ENCODE peak calls at places on chromosomes 5 and 9, in five cellular contexts. P is endothelial cell, T is mesothelial cell of epicardium, O is AG09319, F is AG04449. M is an unnamed sample.

GRCh38 chr5:65142511-65143011 is 339.2 kb downstream of the ADAMTS6 start:
- DNase-seq in O (no peak), P (no peak), T (no peak), F (peak), M (no peak)

GRCh38 chr9:35904966-35905781 is 828 bp upstream of the HRCT1 start:
- DNase-seq in F (no peak), O (no peak), T (no peak), P (no peak), M (no peak)

GRCh38 chr9:29556317-29556716 is 1983.0 kb upstream of the C9orf72 start:
- DNase-seq in T (no peak), F (no peak), P (no peak), O (no peak), M (no peak)

GRCh38 chr9:83935276-83935890 is 14.2 kb upstream of the KIF27 start:
- DNase-seq in O (peak), F (no peak), P (no peak), T (no peak), M (no peak)

GRCh38 chr5:135423158-135423925 is 23.8 kb downstream of the DCANP1 start:
- DNase-seq in T (no peak), O (no peak), P (no peak), F (no peak), M (no peak)

GRCh38 chr5:87541033-87541432 is 128.3 kb upstream of the CCNH start:
- DNase-seq in P (peak), F (no peak), T (no peak), O (peak), M (no peak)

GRCh38 chr9:71096431-71097108 is 24.9 kb downstream of the TRPM3 start:
- DNase-seq in O (no peak), P (no peak), F (no peak), T (no peak), M (no peak)

GRCh38 chr9:78167356-78167755 is 68.5 kb upstream of the CEP78 start:
- DNase-seq in F (no peak), T (no peak), O (no peak), P (no peak), M (no peak)

GRCh38 chr9:79572891-79573696 is 1.3 kb downstream of the TLE4 start:
- DNase-seq in P (peak), F (no peak), O (no peak), T (peak), M (peak)

GRCh38 chr5:174810796-174811195 is 86.4 kb downstream of the MSX2 start:
- DNase-seq in O (no peak), P (no peak), F (no peak), T (no peak), M (no peak)

GRCh38 chr5:175836741-175837729 is 34.3 kb upstream of the CPLX2 start:
- DNase-seq in O (no peak), T (no peak), F (no peak), P (no peak), M (no peak)

GRCh38 chr5:170184007-170184687 is 48.6 kb upstream of the C5orf58 start:
- DNase-seq in T (peak), O (no peak), P (peak), F (no peak), M (peak)

GRCh38 chr5:24644757-24645156 is at the start of gene CDH10:
- DNase-seq in T (peak), P (peak), O (no peak), F (no peak), M (peak)

GRCh38 chr5:73296772-73297171 is 123.8 kb downstream of the TMEM174 start:
- DNase-seq in F (no peak), P (no peak), O (no peak), T (no peak), M (no peak)

GRCh38 chr5:78430816-78431215 is 70.4 kb downstream of the SCAMP1 start:
- DNase-seq in F (no peak), P (no peak), O (no peak), T (no peak), M (no peak)

DNA sequence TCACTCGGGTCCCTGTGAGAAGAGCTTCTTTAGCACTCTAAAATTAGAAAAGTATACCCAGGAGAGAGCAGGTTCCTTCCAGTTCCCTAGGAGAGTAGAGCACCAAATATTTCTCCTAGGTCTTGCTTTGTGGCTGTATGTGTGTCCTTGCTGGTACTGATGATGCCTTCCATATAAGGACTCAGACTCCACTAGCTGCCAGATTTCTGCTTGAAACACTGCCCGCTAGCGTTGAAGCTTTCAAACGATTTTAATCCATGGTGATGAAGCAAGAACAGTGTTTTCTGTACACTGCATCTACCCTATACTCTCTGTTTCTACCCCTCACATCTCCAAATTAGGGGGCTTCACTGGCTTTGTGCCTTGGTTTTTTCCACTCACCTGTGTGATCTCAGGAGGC is 2.4 kb upstream of the SMC2 start:
- DNase-seq in F (no peak), T (no peak), O (no peak), P (no peak), M (no peak)
- TF ChIP-seq CTCF in F (no peak), T (no peak), O (no peak), P (no peak), M (no peak)

GRCh38 chr5:8993031-8993430 is 552.8 kb downstream of the SEMA5A start:
- DNase-seq in T (no peak), O (no peak), P (no peak), F (no peak), M (no peak)
- TF ChIP-seq CTCF in T (peak), O (peak), P (peak), F (peak), M (peak)

DNA sequence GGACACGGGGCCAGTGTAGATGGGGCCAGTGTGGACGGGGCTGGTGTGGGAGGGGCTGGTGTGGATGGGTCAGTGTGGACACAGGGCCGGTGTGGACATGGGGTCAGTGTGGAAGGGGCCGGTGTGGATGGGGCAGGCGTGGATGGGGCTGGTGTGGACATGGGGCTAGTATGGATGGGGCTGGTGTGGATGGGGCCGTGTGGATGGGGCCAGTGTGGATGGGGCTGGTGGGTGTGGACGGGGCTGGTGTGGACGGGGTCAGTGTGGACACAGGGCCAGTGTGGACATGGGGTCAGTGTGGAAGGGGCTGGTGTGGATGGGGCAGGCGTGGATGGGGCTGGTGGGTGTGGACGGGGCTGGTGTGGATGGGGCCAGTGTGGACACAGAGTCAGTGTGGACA is 23.8 kb downstream of the SLC9A3 start:
- DNase-seq in P (no peak), F (no peak), O (no peak), T (no peak), M (no peak)
- TF ChIP-seq CTCF in P (no peak), F (no peak), O (no peak), T (no peak), M (no peak)

DNA sequence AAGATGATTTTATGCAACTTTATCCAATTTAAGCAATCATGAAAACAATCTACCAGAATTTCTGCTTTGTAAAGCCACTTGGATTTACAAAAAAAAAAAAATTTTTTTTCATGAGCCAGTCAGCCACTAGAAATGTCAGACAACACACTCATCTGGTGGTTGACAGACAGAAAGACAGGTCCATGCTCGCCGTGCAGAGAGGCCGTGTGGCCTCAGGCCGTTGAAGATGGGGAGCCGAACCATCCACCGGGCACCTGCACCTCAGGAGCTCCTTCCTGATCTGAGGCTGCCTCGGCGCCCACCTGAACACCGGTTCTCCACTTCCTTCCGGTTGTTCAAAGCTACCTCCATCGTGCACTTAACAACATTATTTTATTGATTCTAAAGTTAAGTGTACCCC is 138.0 kb upstream of the IRX4 start:
- DNase-seq in F (no peak), P (no peak), O (no peak), T (no peak), M (no peak)
- TF ChIP-seq CTCF in F (no peak), P (no peak), O (no peak), T (no peak), M (no peak)

GRCh38 chr9:34630402-34631154 is 1.7 kb upstream of the ARID3C start:
- DNase-seq in P (no peak), T (no peak), O (no peak), F (no peak), M (no peak)

GRCh38 chr9:34625087-34625486 is 3.8 kb downstream of the ARID3C start:
- DNase-seq in O (no peak), F (no peak), P (no peak), T (no peak), M (no peak)

GRCh38 chr9:34627716-34628655 is 880 bp downstream of the ARID3C start:
- DNase-seq in F (no peak), T (no peak), P (no peak), O (no peak), M (no peak)

GRCh38 chr9:34629492-34629809 is 585 bp upstream of the ARID3C start:
- DNase-seq in O (no peak), F (no peak), P (no peak), T (no peak), M (no peak)

DNA sequence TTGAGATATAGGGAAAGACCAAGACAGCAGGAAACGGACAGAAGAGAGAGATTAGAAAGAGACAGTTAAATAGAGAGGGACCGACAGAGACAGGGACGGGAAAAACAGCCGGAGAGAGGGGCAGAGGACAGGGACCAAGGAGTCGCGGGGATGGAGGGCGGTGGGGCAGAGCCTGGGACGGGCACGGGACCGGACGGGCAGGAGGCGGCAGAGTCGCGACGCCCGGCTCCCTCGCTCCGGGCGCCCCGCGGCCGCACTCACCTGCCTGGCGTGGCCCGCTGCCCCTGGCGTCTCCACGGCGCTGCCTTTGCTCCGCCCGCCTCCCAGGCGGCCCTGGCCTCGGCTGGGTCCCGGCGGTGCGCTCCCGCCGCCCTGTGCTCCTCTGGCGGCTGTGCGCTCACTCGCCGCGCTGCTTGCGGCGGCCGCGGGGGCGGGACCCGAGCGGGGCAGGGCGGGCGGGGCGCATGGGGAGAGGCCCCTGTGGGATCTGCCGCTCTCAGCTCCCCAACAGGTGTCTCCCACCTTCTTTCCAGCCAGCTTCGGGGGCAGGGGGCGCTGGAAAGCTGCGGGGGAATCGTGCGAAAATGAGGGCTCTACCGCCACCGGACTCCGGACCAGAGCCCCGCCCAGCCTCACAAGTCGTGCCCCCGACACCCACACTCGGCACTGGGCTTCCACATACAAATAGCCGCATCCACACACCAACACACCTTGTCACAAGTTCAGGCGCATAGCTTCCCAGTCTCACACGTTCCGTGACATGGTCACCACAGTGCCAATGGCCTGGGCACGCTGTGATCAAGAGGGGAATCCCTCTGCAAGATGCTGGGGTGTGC is at the start of gene ARID3C:
- DNase-seq in O (no peak), F (no peak), P (peak), T (no peak), M (no peak)
- TF ChIP-seq CTCF in O (no peak), F (no peak), P (no peak), T (no peak), M (no peak)

GRCh38 chr5:147394273-147394672 is 115.6 kb downstream of the DPYSL3 start:
- DNase-seq in F (no peak), O (no peak), P (no peak), T (no peak), M (no peak)

GRCh38 chr5:147390654-147391053 is 119.2 kb downstream of the DPYSL3 start:
- DNase-seq in T (no peak), O (no peak), F (no peak), P (no peak), M (no peak)

GRCh38 chr5:147391781-147392180 is 118.1 kb downstream of the DPYSL3 start:
- DNase-seq in P (peak), O (peak), F (peak), T (no peak), M (no peak)

GRCh38 chr5:147396070-147396469 is 113.8 kb downstream of the DPYSL3 start:
- DNase-seq in P (no peak), F (no peak), O (no peak), T (no peak), M (no peak)

GRCh38 chr5:147393866-147394265 is 116.0 kb downstream of the DPYSL3 start:
- DNase-seq in P (peak), T (no peak), F (no peak), O (no peak), M (no peak)
- TF ChIP-seq CTCF in P (peak), T (no peak), F (peak), O (peak), M (no peak)

GRCh38 chr5:151106073-151106472 is 25.2 kb upstream of the TNIP1 start:
- DNase-seq in T (no peak), O (no peak), F (no peak), P (no peak), M (no peak)

GRCh38 chr5:151108566-151108965 is 27.7 kb upstream of the TNIP1 start:
- DNase-seq in F (no peak), P (no peak), O (no peak), T (no peak), M (no peak)

GRCh38 chr5:151107084-151107483 is 26.2 kb upstream of the TNIP1 start:
- DNase-seq in T (no peak), F (no peak), O (no peak), P (no peak), M (no peak)

GRCh38 chr5:151106509-151106908 is 25.7 kb upstream of the TNIP1 start:
- DNase-seq in F (no peak), P (no peak), T (no peak), O (no peak), M (no peak)

DNA sequence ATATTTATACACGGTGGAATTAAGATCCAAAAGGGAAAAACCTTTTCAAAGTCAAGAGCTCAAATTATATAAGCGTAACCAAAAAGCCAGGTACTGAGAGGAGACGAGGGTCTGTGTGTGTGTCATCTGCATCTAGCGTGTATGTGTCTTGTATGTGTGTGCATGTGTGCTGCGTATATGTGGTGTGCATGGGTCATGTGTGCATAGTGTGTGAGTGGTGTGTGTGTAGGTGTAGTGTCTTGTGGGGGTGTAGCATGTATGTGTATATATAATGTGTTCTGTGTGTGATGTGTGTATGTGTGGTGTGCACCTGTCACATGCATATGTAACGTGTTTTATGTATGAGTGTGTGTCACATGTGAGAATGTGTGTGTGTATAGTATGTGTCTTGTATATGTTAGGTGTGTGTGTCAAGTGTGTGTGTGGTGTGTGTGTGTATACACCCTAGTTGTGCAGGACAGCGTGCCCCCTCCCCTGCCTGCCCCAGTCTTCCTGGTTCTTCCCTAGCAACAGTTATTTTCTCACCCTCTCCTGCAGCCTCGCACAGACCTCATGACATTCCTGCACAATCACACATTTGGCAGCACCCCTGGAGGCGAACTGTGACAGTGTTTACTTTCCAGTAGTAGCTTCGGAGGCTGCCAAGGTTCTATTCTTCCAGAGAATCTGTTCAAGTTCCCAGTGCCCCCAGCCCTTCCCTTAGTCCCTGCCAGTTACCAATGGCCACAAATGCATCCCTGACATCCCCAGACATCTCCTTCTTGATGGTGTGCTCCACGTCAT is 27.1 kb upstream of the TNIP1 start:
- DNase-seq in P (no peak), O (peak), T (no peak), F (no peak), M (no peak)
- TF ChIP-seq CTCF in P (no peak), O (no peak), T (no peak), F (no peak), M (no peak)

GRCh38 chr5:50501510-50502209 is 60.6 kb upstream of the EMB start:
- DNase-seq in O (no peak), F (no peak), T (no peak), P (no peak), M (no peak)
- TF ChIP-seq CTCF in O (no peak), F (no peak), T (no peak), P (no peak), M (no peak)

GRCh38 chr9:131969469-131969989 is 110.1 kb downstream of the MED27 start:
- DNase-seq in O (no peak), T (no peak), P (no peak), F (no peak), M (no peak)
- TF ChIP-seq CTCF in O (no peak), T (no peak), P (no peak), F (no peak), M (no peak)